ENCODE peak calls at places on chromosomes 3 and 15, in six cellular contexts. One of them, this sample, is unnamed.

GRCh38 chr3:125059488-125060245 is 3.9 kb upstream of the HEG1 start:
- DNase-seq in EH: peak
- DNase-seq in cardiac fibroblast: no peak
- DNase-seq in activated naive CD4-positive, alpha-beta T cell treated with anti-CD3 and anti-CD28 coated beads, Interleukin-2, amount 10 ng/mL, durations not matched to agents 7 days and 5 days: no peak
- DNase-seq in DMS153: peak
- DNase-seq in activated CD8-positive, alpha-beta memory T cell treated with anti-CD3 and anti-CD28 coated beads, Interleukin-2, amount 50 U/mL, for 48 hours: no peak
- DNase-seq in this sample: no peak

GRCh38 chr3:31777092-31777491 is 204.0 kb downstream of the OSBPL10 start:
- DNase-seq in EH: peak
- DNase-seq in cardiac fibroblast: no peak
- DNase-seq in activated naive CD4-positive, alpha-beta T cell treated with anti-CD3 and anti-CD28 coated beads, Interleukin-2, amount 10 ng/mL, durations not matched to agents 7 days and 5 days: no peak
- DNase-seq in DMS153: no peak
- DNase-seq in activated CD8-positive, alpha-beta memory T cell treated with anti-CD3 and anti-CD28 coated beads, Interleukin-2, amount 50 U/mL, for 48 hours: no peak
- DNase-seq in this sample: no peak

GRCh38 chr3:187319699-187320302 is 28.3 kb upstream of the MASP1 start:
- DNase-seq in EH: peak
- DNase-seq in cardiac fibroblast: peak
- DNase-seq in activated naive CD4-positive, alpha-beta T cell treated with anti-CD3 and anti-CD28 coated beads, Interleukin-2, amount 10 ng/mL, durations not matched to agents 7 days and 5 days: peak
- DNase-seq in DMS153: peak
- DNase-seq in activated CD8-positive, alpha-beta memory T cell treated with anti-CD3 and anti-CD28 coated beads, Interleukin-2, amount 50 U/mL, for 48 hours: peak
- DNase-seq in this sample: peak

GRCh38 chr3:94234177-94234788 is 171.4 kb downstream of the NSUN3 start:
- DNase-seq in EH: peak
- DNase-seq in cardiac fibroblast: peak
- DNase-seq in activated naive CD4-positive, alpha-beta T cell treated with anti-CD3 and anti-CD28 coated beads, Interleukin-2, amount 10 ng/mL, durations not matched to agents 7 days and 5 days: no peak
- DNase-seq in DMS153: no peak
- DNase-seq in activated CD8-positive, alpha-beta memory T cell treated with anti-CD3 and anti-CD28 coated beads, Interleukin-2, amount 50 U/mL, for 48 hours: no peak
- DNase-seq in this sample: peak

GRCh38 chr3:197426161-197426566 is 127.8 kb upstream of the DLG1 start:
- DNase-seq in EH: peak
- DNase-seq in cardiac fibroblast: peak
- DNase-seq in activated naive CD4-positive, alpha-beta T cell treated with anti-CD3 and anti-CD28 coated beads, Interleukin-2, amount 10 ng/mL, durations not matched to agents 7 days and 5 days: no peak
- DNase-seq in DMS153: no peak
- DNase-seq in activated CD8-positive, alpha-beta memory T cell treated with anti-CD3 and anti-CD28 coated beads, Interleukin-2, amount 50 U/mL, for 48 hours: no peak
- DNase-seq in this sample: no peak

GRCh38 chr15:70875001-70875782 is 17.0 kb downstream of the THAP10 start:
- DNase-seq in EH: peak
- DNase-seq in cardiac fibroblast: peak
- DNase-seq in activated naive CD4-positive, alpha-beta T cell treated with anti-CD3 and anti-CD28 coated beads, Interleukin-2, amount 10 ng/mL, durations not matched to agents 7 days and 5 days: no peak
- DNase-seq in DMS153: no peak
- DNase-seq in activated CD8-positive, alpha-beta memory T cell treated with anti-CD3 and anti-CD28 coated beads, Interleukin-2, amount 50 U/mL, for 48 hours: no peak
- DNase-seq in this sample: peak

GRCh38 chr3:179884136-179884535 is 152.6 kb downstream of the PEX5L start:
- DNase-seq in EH: no peak
- DNase-seq in cardiac fibroblast: no peak
- DNase-seq in activated naive CD4-positive, alpha-beta T cell treated with anti-CD3 and anti-CD28 coated beads, Interleukin-2, amount 10 ng/mL, durations not matched to agents 7 days and 5 days: no peak
- DNase-seq in DMS153: no peak
- DNase-seq in activated CD8-positive, alpha-beta memory T cell treated with anti-CD3 and anti-CD28 coated beads, Interleukin-2, amount 50 U/mL, for 48 hours: no peak
- DNase-seq in this sample: no peak

GRCh38 chr3:15646924-15647511 is 45.5 kb downstream of the BTD start:
- DNase-seq in EH: peak
- DNase-seq in cardiac fibroblast: peak
- DNase-seq in activated naive CD4-positive, alpha-beta T cell treated with anti-CD3 and anti-CD28 coated beads, Interleukin-2, amount 10 ng/mL, durations not matched to agents 7 days and 5 days: no peak
- DNase-seq in DMS153: no peak
- DNase-seq in activated CD8-positive, alpha-beta memory T cell treated with anti-CD3 and anti-CD28 coated beads, Interleukin-2, amount 50 U/mL, for 48 hours: no peak
- DNase-seq in this sample: peak

GRCh38 chr3:195240171-195240701 is 30.7 kb downstream of the XXYLT1 start:
- DNase-seq in EH: no peak
- DNase-seq in cardiac fibroblast: peak
- DNase-seq in activated naive CD4-positive, alpha-beta T cell treated with anti-CD3 and anti-CD28 coated beads, Interleukin-2, amount 10 ng/mL, durations not matched to agents 7 days and 5 days: no peak
- DNase-seq in DMS153: no peak
- DNase-seq in activated CD8-positive, alpha-beta memory T cell treated with anti-CD3 and anti-CD28 coated beads, Interleukin-2, amount 50 U/mL, for 48 hours: peak
- DNase-seq in this sample: no peak

GRCh38 chr15:99123706-99124451 is 19.0 kb downstream of the SYNM start:
- DNase-seq in EH: peak
- DNase-seq in cardiac fibroblast: peak
- DNase-seq in activated naive CD4-positive, alpha-beta T cell treated with anti-CD3 and anti-CD28 coated beads, Interleukin-2, amount 10 ng/mL, durations not matched to agents 7 days and 5 days: no peak
- DNase-seq in DMS153: no peak
- DNase-seq in activated CD8-positive, alpha-beta memory T cell treated with anti-CD3 and anti-CD28 coated beads, Interleukin-2, amount 50 U/mL, for 48 hours: no peak
- DNase-seq in this sample: peak

GRCh38 chr3:140363801-140364200 is 314.1 kb upstream of the TRIM42 start:
- DNase-seq in EH: no peak
- DNase-seq in cardiac fibroblast: no peak
- DNase-seq in activated naive CD4-positive, alpha-beta T cell treated with anti-CD3 and anti-CD28 coated beads, Interleukin-2, amount 10 ng/mL, durations not matched to agents 7 days and 5 days: no peak
- DNase-seq in DMS153: peak
- DNase-seq in activated CD8-positive, alpha-beta memory T cell treated with anti-CD3 and anti-CD28 coated beads, Interleukin-2, amount 50 U/mL, for 48 hours: no peak
- DNase-seq in this sample: no peak

GRCh38 chr3:131218196-131218595 is 163.4 kb upstream of the NUDT16 start:
- DNase-seq in EH: peak
- DNase-seq in cardiac fibroblast: peak
- DNase-seq in activated naive CD4-positive, alpha-beta T cell treated with anti-CD3 and anti-CD28 coated beads, Interleukin-2, amount 10 ng/mL, durations not matched to agents 7 days and 5 days: no peak
- DNase-seq in DMS153: no peak
- DNase-seq in activated CD8-positive, alpha-beta memory T cell treated with anti-CD3 and anti-CD28 coated beads, Interleukin-2, amount 50 U/mL, for 48 hours: no peak
- DNase-seq in this sample: peak

GRCh38 chr3:167936010-167936409 is 159.7 kb downstream of the GOLIM4 start:
- DNase-seq in EH: no peak
- DNase-seq in cardiac fibroblast: no peak
- DNase-seq in activated naive CD4-positive, alpha-beta T cell treated with anti-CD3 and anti-CD28 coated beads, Interleukin-2, amount 10 ng/mL, durations not matched to agents 7 days and 5 days: no peak
- DNase-seq in DMS153: no peak
- DNase-seq in activated CD8-positive, alpha-beta memory T cell treated with anti-CD3 and anti-CD28 coated beads, Interleukin-2, amount 50 U/mL, for 48 hours: no peak
- DNase-seq in this sample: no peak

GRCh38 chr15:80999623-81000036 is 1.1 kb upstream of the TLNRD1 start:
- DNase-seq in EH: no peak
- DNase-seq in cardiac fibroblast: no peak
- DNase-seq in activated naive CD4-positive, alpha-beta T cell treated with anti-CD3 and anti-CD28 coated beads, Interleukin-2, amount 10 ng/mL, durations not matched to agents 7 days and 5 days: peak
- DNase-seq in DMS153: peak
- DNase-seq in activated CD8-positive, alpha-beta memory T cell treated with anti-CD3 and anti-CD28 coated beads, Interleukin-2, amount 50 U/mL, for 48 hours: peak
- DNase-seq in this sample: no peak

GRCh38 chr3:120174811-120175210 is 80.6 kb upstream of the GSK3B start:
- DNase-seq in EH: peak
- DNase-seq in cardiac fibroblast: no peak
- DNase-seq in activated naive CD4-positive, alpha-beta T cell treated with anti-CD3 and anti-CD28 coated beads, Interleukin-2, amount 10 ng/mL, durations not matched to agents 7 days and 5 days: no peak
- DNase-seq in DMS153: no peak
- DNase-seq in activated CD8-positive, alpha-beta memory T cell treated with anti-CD3 and anti-CD28 coated beads, Interleukin-2, amount 50 U/mL, for 48 hours: no peak
- DNase-seq in this sample: no peak

GRCh38 chr3:12227833-12228232 is 61.0 kb upstream of the PPARG start:
- DNase-seq in EH: peak
- DNase-seq in cardiac fibroblast: peak
- DNase-seq in activated naive CD4-positive, alpha-beta T cell treated with anti-CD3 and anti-CD28 coated beads, Interleukin-2, amount 10 ng/mL, durations not matched to agents 7 days and 5 days: no peak
- DNase-seq in DMS153: no peak
- DNase-seq in activated CD8-positive, alpha-beta memory T cell treated with anti-CD3 and anti-CD28 coated beads, Interleukin-2, amount 50 U/mL, for 48 hours: no peak
- DNase-seq in this sample: peak